ENCODE peak calls at places on chromosomes 2 and 18, in four cellular contexts. One of them, this sample, is unnamed.

GRCh38 chr18:67608909-67609308 is 92.4 kb upstream of the DSEL start:
- DNase-seq in stimulated activated CD8-positive, alpha-beta memory T cell treated with anti-CD3 and anti-CD28 coated beads, Interleukin-15, amount 100 ng/mL, for 24 hours: no peak
- DNase-seq in activated CD8-positive, alpha-beta memory T cell treated with anti-CD3 and anti-CD28 coated beads for 4 hours: no peak
- DNase-seq in cardiac muscle cell: no peak
- DNase-seq in this sample: no peak

GRCh38 chr2:68653538-68653982 is 10.2 kb downstream of the PROKR1 start:
- DNase-seq in stimulated activated CD8-positive, alpha-beta memory T cell treated with anti-CD3 and anti-CD28 coated beads, Interleukin-15, amount 100 ng/mL, for 24 hours: no peak
- DNase-seq in activated CD8-positive, alpha-beta memory T cell treated with anti-CD3 and anti-CD28 coated beads for 4 hours: peak
- DNase-seq in cardiac muscle cell: no peak
- DNase-seq in this sample: peak

GRCh38 chr18:3525870-3526420 is 76.0 kb downstream of the TGIF1 start:
- DNase-seq in stimulated activated CD8-positive, alpha-beta memory T cell treated with anti-CD3 and anti-CD28 coated beads, Interleukin-15, amount 100 ng/mL, for 24 hours: no peak
- DNase-seq in activated CD8-positive, alpha-beta memory T cell treated with anti-CD3 and anti-CD28 coated beads for 4 hours: peak
- DNase-seq in cardiac muscle cell: no peak
- DNase-seq in this sample: no peak

GRCh38 chr18:3425450-3425849 is 24.5 kb upstream of the TGIF1 start:
- DNase-seq in stimulated activated CD8-positive, alpha-beta memory T cell treated with anti-CD3 and anti-CD28 coated beads, Interleukin-15, amount 100 ng/mL, for 24 hours: no peak
- DNase-seq in activated CD8-positive, alpha-beta memory T cell treated with anti-CD3 and anti-CD28 coated beads for 4 hours: no peak
- DNase-seq in cardiac muscle cell: no peak
- DNase-seq in this sample: no peak

GRCh38 chr2:100924122-100924519 is 78.0 kb upstream of the RPL31 start:
- DNase-seq in stimulated activated CD8-positive, alpha-beta memory T cell treated with anti-CD3 and anti-CD28 coated beads, Interleukin-15, amount 100 ng/mL, for 24 hours: no peak
- DNase-seq in activated CD8-positive, alpha-beta memory T cell treated with anti-CD3 and anti-CD28 coated beads for 4 hours: no peak
- DNase-seq in cardiac muscle cell: no peak
- DNase-seq in this sample: no peak

GRCh38 chr2:101893676-101894381 is 97.9 kb upstream of the IL1R2 start:
- DNase-seq in stimulated activated CD8-positive, alpha-beta memory T cell treated with anti-CD3 and anti-CD28 coated beads, Interleukin-15, amount 100 ng/mL, for 24 hours: no peak
- DNase-seq in activated CD8-positive, alpha-beta memory T cell treated with anti-CD3 and anti-CD28 coated beads for 4 hours: no peak
- DNase-seq in cardiac muscle cell: no peak
- DNase-seq in this sample: no peak

GRCh38 chr2:9648821-9649220 is 18.0 kb upstream of the YWHAQ start:
- DNase-seq in stimulated activated CD8-positive, alpha-beta memory T cell treated with anti-CD3 and anti-CD28 coated beads, Interleukin-15, amount 100 ng/mL, for 24 hours: no peak
- DNase-seq in activated CD8-positive, alpha-beta memory T cell treated with anti-CD3 and anti-CD28 coated beads for 4 hours: no peak
- DNase-seq in cardiac muscle cell: no peak
- DNase-seq in this sample: no peak

GRCh38 chr2:43078781-43079755 is 147.3 kb downstream of the ZFP36L2 start:
- DNase-seq in stimulated activated CD8-positive, alpha-beta memory T cell treated with anti-CD3 and anti-CD28 coated beads, Interleukin-15, amount 100 ng/mL, for 24 hours: no peak
- DNase-seq in activated CD8-positive, alpha-beta memory T cell treated with anti-CD3 and anti-CD28 coated beads for 4 hours: no peak
- DNase-seq in cardiac muscle cell: no peak
- DNase-seq in this sample: no peak

GRCh38 chr2:205822578-205822977 is 140.3 kb downstream of the NRP2 start:
- DNase-seq in stimulated activated CD8-positive, alpha-beta memory T cell treated with anti-CD3 and anti-CD28 coated beads, Interleukin-15, amount 100 ng/mL, for 24 hours: no peak
- DNase-seq in activated CD8-positive, alpha-beta memory T cell treated with anti-CD3 and anti-CD28 coated beads for 4 hours: no peak
- DNase-seq in cardiac muscle cell: no peak
- DNase-seq in this sample: no peak

GRCh38 chr2:219628235-219628985 is 980 bp downstream of the SLC4A3 start:
- DNase-seq in stimulated activated CD8-positive, alpha-beta memory T cell treated with anti-CD3 and anti-CD28 coated beads, Interleukin-15, amount 100 ng/mL, for 24 hours: no peak
- DNase-seq in activated CD8-positive, alpha-beta memory T cell treated with anti-CD3 and anti-CD28 coated beads for 4 hours: no peak
- DNase-seq in cardiac muscle cell: no peak
- DNase-seq in this sample: no peak

GRCh38 chr18:36589857-36590543 is 238.8 kb downstream of the TPGS2 start:
- DNase-seq in stimulated activated CD8-positive, alpha-beta memory T cell treated with anti-CD3 and anti-CD28 coated beads, Interleukin-15, amount 100 ng/mL, for 24 hours: no peak
- DNase-seq in activated CD8-positive, alpha-beta memory T cell treated with anti-CD3 and anti-CD28 coated beads for 4 hours: no peak
- DNase-seq in cardiac muscle cell: no peak
- DNase-seq in this sample: no peak

GRCh38 chr2:30193104-30193681 is 38.1 kb upstream of the LBH start:
- DNase-seq in stimulated activated CD8-positive, alpha-beta memory T cell treated with anti-CD3 and anti-CD28 coated beads, Interleukin-15, amount 100 ng/mL, for 24 hours: no peak
- DNase-seq in activated CD8-positive, alpha-beta memory T cell treated with anti-CD3 and anti-CD28 coated beads for 4 hours: no peak
- DNase-seq in cardiac muscle cell: no peak
- DNase-seq in this sample: peak

This sample was measured in hepatocyte.